ENCODE peak calls at places on chromosome 19, in seven cellular contexts. C is stimulated activated CD4-positive, alpha-beta T cell treated with anti-CD3 and anti-CD28 coated beads, Interleukin-15, amount 100 ng/mL, for 24 hours; T is suprapubic skin; V is NCI-H2227 treated with DMSO at 0.1 percent for 48 hours; H is RPMI7951; M is cardiac fibroblast; Z is CD14-positive monocyte. P is an unnamed sample.

GRCh38 chr19:33379151-33379829 is 5.8 kb downstream of the CEBPG start:
- DNase-seq in V (no peak), Z (no peak), C (no peak), T (no peak), H (no peak), M (no peak), P (no peak)

GRCh38 chr19:15454371-15454800 is 4.6 kb upstream of the WIZ start:
- DNase-seq in C (no peak), V (no peak), M (no peak), H (no peak), Z (no peak), T (no peak), P (no peak)

GRCh38 chr19:17605761-17606745 is 50.6 kb downstream of the COLGALT1 start:
- DNase-seq in Z (peak), H (peak), M (peak), V (no peak), C (peak), T (peak), P (peak)

GRCh38 chr19:14147797-14148605 is 11.6 kb upstream of the ASF1B start:
- DNase-seq in V (peak), M (peak), Z (peak), T (no peak), C (peak), H (peak), P (peak)

GRCh38 chr19:43562698-43563241 is 12.6 kb downstream of the XRCC1 start:
- DNase-seq in T (no peak), Z (peak), H (peak), V (peak), C (peak), M (peak), P (no peak)

GRCh38 chr19:9819590-9819898 is 665 bp upstream of the FBXL12 start:
- DNase-seq in V (no peak), H (peak), C (no peak), T (no peak), M (no peak), Z (no peak), P (no peak)

GRCh38 chr19:2166741-2167738 is 3.3 kb downstream of the DOT1L start:
- DNase-seq in H (peak), T (peak), C (no peak), Z (no peak), M (peak), V (no peak), P (no peak)

GRCh38 chr19:46732966-46733692 is 12.7 kb upstream of the FKRP start:
- DNase-seq in C (no peak), T (no peak), H (peak), V (no peak), Z (peak), M (peak), P (no peak)

GRCh38 chr19:32012206-32012605 is 333.2 kb upstream of the ZNF507 start:
- DNase-seq in Z (no peak), M (no peak), C (no peak), H (no peak), T (no peak), V (no peak), P (no peak)

GRCh38 chr19:56567274-56568120 is at the start of gene ZNF470:
- DNase-seq in T (peak), H (peak), C (peak), M (peak), Z (peak), V (peak), P (peak)